ENCODE peak calls at places on chromosomes 6 and 20, in nine cellular contexts. One of them, this sample, is unnamed.

GRCh38 chr6:25746968-25747367 is 7.6 kb upstream of the SLC17A4 start:
- DNase-seq in fibroblast of mammary gland: no peak
- DNase-seq in GM12864: no peak
- DNase-seq in endothelial cell of umbilical vein: no peak
- DNase-seq in K562: no peak
- DNase-seq in colonic mucosa: peak
- DNase-seq in astrocyte of the spinal cord: no peak
- DNase-seq in HCT116: no peak
- DNase-seq in GM12865: no peak
- DNase-seq in this sample: no peak

GRCh38 chr6:6596529-6596928 is 8.0 kb downstream of the LY86 start:
- DNase-seq in fibroblast of mammary gland: no peak
- DNase-seq in GM12864: no peak
- DNase-seq in endothelial cell of umbilical vein: no peak
- DNase-seq in K562: no peak
- DNase-seq in colonic mucosa: no peak
- DNase-seq in astrocyte of the spinal cord: no peak
- DNase-seq in HCT116: no peak
- DNase-seq in GM12865: no peak
- DNase-seq in this sample: no peak

GRCh38 chr20:48635791-48636267 is 192.0 kb downstream of the PREX1 start:
- DNase-seq in fibroblast of mammary gland: peak
- DNase-seq in GM12864: peak
- DNase-seq in endothelial cell of umbilical vein: peak
- DNase-seq in K562: peak
- DNase-seq in colonic mucosa: peak
- DNase-seq in astrocyte of the spinal cord: peak
- DNase-seq in HCT116: peak
- DNase-seq in GM12865: peak
- DNase-seq in this sample: no peak

GRCh38 chr6:35258858-35259193 is 709 bp upstream of the ZNF76 start:
- DNase-seq in fibroblast of mammary gland: peak
- DNase-seq in GM12864: no peak
- DNase-seq in endothelial cell of umbilical vein: no peak
- DNase-seq in K562: peak
- DNase-seq in colonic mucosa: no peak
- DNase-seq in astrocyte of the spinal cord: peak
- DNase-seq in HCT116: peak
- DNase-seq in GM12865: no peak
- DNase-seq in this sample: no peak

GRCh38 chr6:107323133-107323785 is 136.1 kb downstream of the PDSS2 start:
- DNase-seq in fibroblast of mammary gland: peak
- DNase-seq in GM12864: no peak
- DNase-seq in endothelial cell of umbilical vein: peak
- DNase-seq in K562: no peak
- DNase-seq in colonic mucosa: no peak
- DNase-seq in astrocyte of the spinal cord: peak
- DNase-seq in HCT116: no peak
- DNase-seq in GM12865: no peak
- DNase-seq in this sample: peak

GRCh38 chr20:58597021-58597940 is 53.8 kb upstream of the STX16 start:
- DNase-seq in fibroblast of mammary gland: peak
- DNase-seq in GM12864: no peak
- DNase-seq in endothelial cell of umbilical vein: no peak
- DNase-seq in K562: no peak
- DNase-seq in colonic mucosa: peak
- DNase-seq in astrocyte of the spinal cord: no peak
- DNase-seq in HCT116: no peak
- DNase-seq in GM12865: no peak
- DNase-seq in this sample: no peak

GRCh38 chr6:82862543-82862942 is 203.1 kb downstream of the UBE3D start:
- DNase-seq in fibroblast of mammary gland: peak
- DNase-seq in GM12864: no peak
- DNase-seq in endothelial cell of umbilical vein: peak
- DNase-seq in K562: no peak
- DNase-seq in colonic mucosa: no peak
- DNase-seq in astrocyte of the spinal cord: peak
- DNase-seq in HCT116: peak
- DNase-seq in GM12865: no peak
- DNase-seq in this sample: peak

GRCh38 chr20:25195962-25196700 is 619 bp downstream of the ENTPD6 start:
- DNase-seq in fibroblast of mammary gland: no peak
- DNase-seq in GM12864: no peak
- DNase-seq in endothelial cell of umbilical vein: no peak
- DNase-seq in K562: no peak
- DNase-seq in colonic mucosa: peak
- DNase-seq in astrocyte of the spinal cord: no peak
- DNase-seq in HCT116: peak
- DNase-seq in GM12865: peak
- DNase-seq in this sample: no peak

GRCh38 chr6:13302751-13303667 is 25.3 kb downstream of the TBC1D7 start:
- DNase-seq in fibroblast of mammary gland: peak
- DNase-seq in GM12864: peak
- DNase-seq in endothelial cell of umbilical vein: peak
- DNase-seq in K562: peak
- DNase-seq in colonic mucosa: peak
- DNase-seq in astrocyte of the spinal cord: peak
- DNase-seq in HCT116: peak
- DNase-seq in GM12865: peak
- DNase-seq in this sample: peak
- H3K4me3 ChIP-seq in fibroblast of mammary gland: no peak
- H3K4me3 ChIP-seq in GM12864: peak
- H3K4me3 ChIP-seq in endothelial cell of umbilical vein: no peak
- H3K4me3 ChIP-seq in K562: no peak
- H3K4me3 ChIP-seq in colonic mucosa: no peak
- H3K4me3 ChIP-seq in astrocyte of the spinal cord: no peak
- H3K4me3 ChIP-seq in HCT116: no peak
- H3K4me3 ChIP-seq in GM12865: peak
- H3K4me3 ChIP-seq in this sample: no peak

GRCh38 chr20:20213722-20214121 is 154.2 kb upstream of the INSM1 start:
- DNase-seq in fibroblast of mammary gland: no peak
- DNase-seq in GM12864: no peak
- DNase-seq in endothelial cell of umbilical vein: no peak
- DNase-seq in K562: no peak
- DNase-seq in colonic mucosa: no peak
- DNase-seq in astrocyte of the spinal cord: no peak
- DNase-seq in HCT116: no peak
- DNase-seq in GM12865: no peak
- DNase-seq in this sample: no peak
- TF ChIP-seq CTCF in fibroblast of mammary gland: no peak
- TF ChIP-seq CTCF in GM12864: no peak
- TF ChIP-seq CTCF in endothelial cell of umbilical vein: no peak
- TF ChIP-seq CTCF in K562: no peak
- TF ChIP-seq CTCF in colonic mucosa: no peak
- TF ChIP-seq CTCF in astrocyte of the spinal cord: no peak
- TF ChIP-seq CTCF in HCT116: no peak
- TF ChIP-seq CTCF in GM12865: no peak
- TF ChIP-seq CTCF in this sample: no peak

GRCh38 chr6:166005401-166005845 is 162.2 kb downstream of the TBXT start:
- DNase-seq in fibroblast of mammary gland: peak
- DNase-seq in GM12864: no peak
- DNase-seq in endothelial cell of umbilical vein: no peak
- DNase-seq in K562: no peak
- DNase-seq in colonic mucosa: no peak
- DNase-seq in astrocyte of the spinal cord: peak
- DNase-seq in HCT116: no peak
- DNase-seq in GM12865: no peak
- DNase-seq in this sample: no peak
- H3K4me3 ChIP-seq in fibroblast of mammary gland: peak
- H3K4me3 ChIP-seq in GM12864: no peak
- H3K4me3 ChIP-seq in endothelial cell of umbilical vein: no peak
- H3K4me3 ChIP-seq in K562: no peak
- H3K4me3 ChIP-seq in colonic mucosa: no peak
- H3K4me3 ChIP-seq in astrocyte of the spinal cord: peak
- H3K4me3 ChIP-seq in HCT116: no peak
- H3K4me3 ChIP-seq in GM12865: no peak
- H3K4me3 ChIP-seq in this sample: no peak

DNA sequence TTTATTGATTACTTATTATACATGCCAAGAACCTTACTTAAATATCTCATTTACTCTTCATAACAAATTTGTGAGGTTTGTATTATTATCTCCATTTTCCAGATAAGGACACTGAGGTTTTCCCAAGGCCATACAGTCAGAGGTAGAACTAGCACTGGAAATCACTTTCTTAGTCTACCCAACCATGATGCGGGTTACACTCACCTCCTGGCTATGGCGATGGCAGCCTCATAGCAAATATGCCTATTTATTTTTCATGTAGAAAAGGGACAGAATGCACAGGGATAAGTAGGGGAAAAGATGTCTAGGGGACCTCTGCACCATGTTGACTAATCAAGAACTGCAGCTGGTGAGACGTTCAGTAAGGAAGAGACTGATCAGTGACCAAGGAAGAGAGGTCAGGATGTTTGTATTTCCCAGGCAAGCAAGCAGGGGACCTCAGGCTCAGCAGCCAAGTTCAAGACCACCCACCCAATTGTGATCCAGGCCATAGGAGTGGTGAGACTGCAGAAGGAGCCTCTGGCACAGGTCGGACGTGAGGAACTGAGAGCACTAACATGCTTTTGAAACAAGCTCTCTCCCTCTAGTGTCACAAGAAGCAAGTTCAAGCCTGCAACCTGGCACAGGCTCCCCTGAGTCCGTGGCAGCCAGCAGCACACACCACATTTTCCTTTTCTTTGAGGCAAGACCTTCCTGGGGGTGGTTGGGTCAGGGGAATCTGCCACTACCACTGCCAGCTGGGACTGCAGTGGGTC is 97.8 kb downstream of the GMPR start:
- DNase-seq in fibroblast of mammary gland: no peak
- DNase-seq in GM12864: no peak
- DNase-seq in endothelial cell of umbilical vein: peak
- DNase-seq in K562: no peak
- DNase-seq in colonic mucosa: no peak
- DNase-seq in astrocyte of the spinal cord: no peak
- DNase-seq in HCT116: no peak
- DNase-seq in GM12865: peak
- DNase-seq in this sample: no peak
- TF ChIP-seq CTCF in fibroblast of mammary gland: no peak
- TF ChIP-seq CTCF in GM12864: peak
- TF ChIP-seq CTCF in endothelial cell of umbilical vein: peak
- TF ChIP-seq CTCF in K562: peak
- TF ChIP-seq CTCF in colonic mucosa: no peak
- TF ChIP-seq CTCF in astrocyte of the spinal cord: no peak
- TF ChIP-seq CTCF in HCT116: no peak
- TF ChIP-seq CTCF in GM12865: no peak
- TF ChIP-seq CTCF in this sample: peak

GRCh38 chr20:61806995-61807394 is 258.7 kb downstream of the TAF4 start:
- DNase-seq in fibroblast of mammary gland: no peak
- DNase-seq in GM12864: no peak
- DNase-seq in endothelial cell of umbilical vein: no peak
- DNase-seq in K562: no peak
- DNase-seq in colonic mucosa: no peak
- DNase-seq in astrocyte of the spinal cord: no peak
- DNase-seq in HCT116: no peak
- DNase-seq in GM12865: no peak
- DNase-seq in this sample: no peak

GRCh38 chr20:61805365-61805764 is 260.3 kb downstream of the TAF4 start:
- DNase-seq in fibroblast of mammary gland: no peak
- DNase-seq in GM12864: no peak
- DNase-seq in endothelial cell of umbilical vein: no peak
- DNase-seq in K562: no peak
- DNase-seq in colonic mucosa: no peak
- DNase-seq in astrocyte of the spinal cord: no peak
- DNase-seq in HCT116: no peak
- DNase-seq in GM12865: no peak
- DNase-seq in this sample: no peak

GRCh38 chr20:61805781-61806180 is 259.9 kb downstream of the TAF4 start:
- DNase-seq in fibroblast of mammary gland: no peak
- DNase-seq in GM12864: no peak
- DNase-seq in endothelial cell of umbilical vein: no peak
- DNase-seq in K562: no peak
- DNase-seq in colonic mucosa: no peak
- DNase-seq in astrocyte of the spinal cord: no peak
- DNase-seq in HCT116: no peak
- DNase-seq in GM12865: no peak
- DNase-seq in this sample: no peak

GRCh38 chr20:61807426-61808160 is 258.1 kb downstream of the TAF4 start:
- DNase-seq in fibroblast of mammary gland: no peak
- DNase-seq in GM12864: no peak
- DNase-seq in endothelial cell of umbilical vein: no peak
- DNase-seq in K562: no peak
- DNase-seq in colonic mucosa: no peak
- DNase-seq in astrocyte of the spinal cord: no peak
- DNase-seq in HCT116: no peak
- DNase-seq in GM12865: no peak
- DNase-seq in this sample: no peak

GRCh38 chr20:61806314-61806713 is 259.4 kb downstream of the TAF4 start:
- DNase-seq in fibroblast of mammary gland: no peak
- DNase-seq in GM12864: no peak
- DNase-seq in endothelial cell of umbilical vein: no peak
- DNase-seq in K562: no peak
- DNase-seq in colonic mucosa: no peak
- DNase-seq in astrocyte of the spinal cord: no peak
- DNase-seq in HCT116: no peak
- DNase-seq in GM12865: no peak
- DNase-seq in this sample: no peak
- H3K4me3 ChIP-seq in fibroblast of mammary gland: no peak
- H3K4me3 ChIP-seq in GM12864: no peak
- H3K4me3 ChIP-seq in endothelial cell of umbilical vein: no peak
- H3K4me3 ChIP-seq in K562: no peak
- H3K4me3 ChIP-seq in colonic mucosa: no peak
- H3K4me3 ChIP-seq in astrocyte of the spinal cord: no peak
- H3K4me3 ChIP-seq in HCT116: no peak
- H3K4me3 ChIP-seq in GM12865: no peak
- H3K4me3 ChIP-seq in this sample: no peak

GRCh38 chr6:18746727-18747126 is 359.6 kb downstream of the RNF144B start:
- DNase-seq in fibroblast of mammary gland: no peak
- DNase-seq in GM12864: no peak
- DNase-seq in endothelial cell of umbilical vein: no peak
- DNase-seq in K562: no peak
- DNase-seq in colonic mucosa: no peak
- DNase-seq in astrocyte of the spinal cord: no peak
- DNase-seq in HCT116: no peak
- DNase-seq in GM12865: no peak
- DNase-seq in this sample: no peak

GRCh38 chr6:18748314-18748713 is 361.2 kb downstream of the RNF144B start:
- DNase-seq in fibroblast of mammary gland: no peak
- DNase-seq in GM12864: no peak
- DNase-seq in endothelial cell of umbilical vein: no peak
- DNase-seq in K562: no peak
- DNase-seq in colonic mucosa: no peak
- DNase-seq in astrocyte of the spinal cord: no peak
- DNase-seq in HCT116: no peak
- DNase-seq in GM12865: no peak
- DNase-seq in this sample: no peak

GRCh38 chr6:18741741-18742140 is 354.6 kb downstream of the RNF144B start:
- DNase-seq in fibroblast of mammary gland: peak
- DNase-seq in GM12864: no peak
- DNase-seq in endothelial cell of umbilical vein: no peak
- DNase-seq in K562: no peak
- DNase-seq in colonic mucosa: no peak
- DNase-seq in astrocyte of the spinal cord: no peak
- DNase-seq in HCT116: no peak
- DNase-seq in GM12865: no peak
- DNase-seq in this sample: no peak

DNA sequence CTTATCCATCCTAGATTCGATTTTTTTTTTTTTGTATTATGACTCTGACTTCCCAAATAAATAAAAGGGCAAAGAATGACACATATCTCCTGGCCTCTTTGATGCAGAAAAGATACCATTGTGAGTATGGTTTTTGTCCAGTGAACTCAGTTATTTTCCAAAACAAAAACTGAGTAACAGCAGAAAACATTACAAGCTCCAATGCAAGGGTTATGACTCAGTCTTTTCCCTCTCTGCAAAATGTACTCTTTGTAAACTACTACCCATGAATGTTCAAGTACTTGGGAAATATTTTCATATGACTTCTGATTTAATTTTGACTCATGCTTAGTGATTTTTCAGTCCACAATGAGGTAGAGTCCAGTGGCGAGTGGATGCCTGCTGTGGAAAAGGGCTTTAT is 355.3 kb downstream of the RNF144B start:
- DNase-seq in fibroblast of mammary gland: peak
- DNase-seq in GM12864: no peak
- DNase-seq in endothelial cell of umbilical vein: no peak
- DNase-seq in K562: no peak
- DNase-seq in colonic mucosa: no peak
- DNase-seq in astrocyte of the spinal cord: peak
- DNase-seq in HCT116: no peak
- DNase-seq in GM12865: no peak
- DNase-seq in this sample: no peak
- TF ChIP-seq CTCF in fibroblast of mammary gland: no peak
- TF ChIP-seq CTCF in GM12864: no peak
- TF ChIP-seq CTCF in endothelial cell of umbilical vein: no peak
- TF ChIP-seq CTCF in K562: no peak
- TF ChIP-seq CTCF in colonic mucosa: no peak
- TF ChIP-seq CTCF in astrocyte of the spinal cord: no peak
- TF ChIP-seq CTCF in HCT116: no peak
- TF ChIP-seq CTCF in GM12865: no peak
- TF ChIP-seq CTCF in this sample: no peak

This sample was measured in BJ.